ENCODE peak calls at places on chromosomes 16 and 17, in nine cellular contexts. One of them, this sample, is unnamed.
A peak's percentile ranks its signal among the peaks of the same experiment; 100 is the strongest.

GRCh38 chr17:50037321-50038107 is 18.4 kb upstream of the ITGA3 start:
- DNase-seq in epithelial cell of proximal tubule: no peak
- DNase-seq in stimulated activated CD4-positive, alpha-beta T cell treated with anti-CD3 and anti-CD28 coated beads, TNF-alpha, amount 100 ng/mL, for 1 hour: no peak
- DNase-seq in GM20000: no peak
- DNase-seq in EL: peak; percentile 93
- DNase-seq in GF-D8: no peak
- DNase-seq in esophagus squamous epithelium: no peak
- DNase-seq in OCI-LY7: no peak
- DNase-seq in NCI-H1092 treated with DMSO at 0.1 percent for 48 hours: no peak
- DNase-seq in this sample: no peak

GRCh38 chr17:17440938-17441730 is 35.7 kb upstream of the MED9 start:
- DNase-seq in stimulated activated CD4-positive, alpha-beta T cell treated with anti-CD3 and anti-CD28 coated beads, TNF-alpha, amount 100 ng/mL, for 1 hour: no peak
- DNase-seq in EL: no peak
- DNase-seq in NCI-H1092 treated with DMSO at 0.1 percent for 48 hours: peak; percentile 62
- DNase-seq in GM20000: no peak
- DNase-seq in OCI-LY7: no peak
- DNase-seq in esophagus squamous epithelium: no peak
- DNase-seq in GF-D8: no peak
- DNase-seq in epithelial cell of proximal tubule: no peak
- DNase-seq in this sample: no peak

GRCh38 chr16:30567991-30568638 is 3.4 kb downstream of the ZNF688 start:
- DNase-seq in NCI-H1092 treated with DMSO at 0.1 percent for 48 hours: no peak
- DNase-seq in stimulated activated CD4-positive, alpha-beta T cell treated with anti-CD3 and anti-CD28 coated beads, TNF-alpha, amount 100 ng/mL, for 1 hour: peak; percentile 22
- DNase-seq in OCI-LY7: peak; percentile 66
- DNase-seq in EL: peak; percentile 68
- DNase-seq in esophagus squamous epithelium: no peak
- DNase-seq in GM20000: peak; percentile 73
- DNase-seq in epithelial cell of proximal tubule: no peak
- DNase-seq in GF-D8: peak; percentile 28
- DNase-seq in this sample: no peak

GRCh38 chr17:57293077-57293476 is 36.8 kb downstream of the MSI2 start:
- DNase-seq in NCI-H1092 treated with DMSO at 0.1 percent for 48 hours: no peak
- DNase-seq in GF-D8: no peak
- DNase-seq in EL: peak; percentile 84
- DNase-seq in stimulated activated CD4-positive, alpha-beta T cell treated with anti-CD3 and anti-CD28 coated beads, TNF-alpha, amount 100 ng/mL, for 1 hour: no peak
- DNase-seq in OCI-LY7: no peak
- DNase-seq in epithelial cell of proximal tubule: peak; percentile 36
- DNase-seq in esophagus squamous epithelium: no peak
- DNase-seq in GM20000: no peak
- DNase-seq in this sample: no peak

GRCh38 chr16:54275956-54276355 is 10.6 kb downstream of the IRX3 start:
- DNase-seq in epithelial cell of proximal tubule: no peak
- DNase-seq in NCI-H1092 treated with DMSO at 0.1 percent for 48 hours: no peak
- DNase-seq in esophagus squamous epithelium: no peak
- DNase-seq in OCI-LY7: no peak
- DNase-seq in GF-D8: no peak
- DNase-seq in EL: no peak
- DNase-seq in stimulated activated CD4-positive, alpha-beta T cell treated with anti-CD3 and anti-CD28 coated beads, TNF-alpha, amount 100 ng/mL, for 1 hour: no peak
- DNase-seq in GM20000: no peak
- DNase-seq in this sample: no peak

GRCh38 chr16:50533317-50533716 is 14.9 kb upstream of the NKD1 start:
- DNase-seq in OCI-LY7: no peak
- DNase-seq in GM20000: no peak
- DNase-seq in NCI-H1092 treated with DMSO at 0.1 percent for 48 hours: no peak
- DNase-seq in esophagus squamous epithelium: no peak
- DNase-seq in EL: no peak
- DNase-seq in stimulated activated CD4-positive, alpha-beta T cell treated with anti-CD3 and anti-CD28 coated beads, TNF-alpha, amount 100 ng/mL, for 1 hour: no peak
- DNase-seq in GF-D8: no peak
- DNase-seq in epithelial cell of proximal tubule: no peak
- DNase-seq in this sample: no peak

GRCh38 chr17:34712481-34713195 is 133.3 kb downstream of the TMEM132E start:
- DNase-seq in GM20000: no peak
- DNase-seq in EL: no peak
- DNase-seq in esophagus squamous epithelium: no peak
- DNase-seq in GF-D8: no peak
- DNase-seq in OCI-LY7: no peak
- DNase-seq in NCI-H1092 treated with DMSO at 0.1 percent for 48 hours: no peak
- DNase-seq in epithelial cell of proximal tubule: no peak
- DNase-seq in stimulated activated CD4-positive, alpha-beta T cell treated with anti-CD3 and anti-CD28 coated beads, TNF-alpha, amount 100 ng/mL, for 1 hour: no peak
- DNase-seq in this sample: no peak

GRCh38 chr17:7477392-7478275 is 1.8 kb downstream of the ZBTB4 start:
- DNase-seq in epithelial cell of proximal tubule: no peak
- DNase-seq in GM20000: no peak
- DNase-seq in stimulated activated CD4-positive, alpha-beta T cell treated with anti-CD3 and anti-CD28 coated beads, TNF-alpha, amount 100 ng/mL, for 1 hour: no peak
- DNase-seq in OCI-LY7: no peak
- DNase-seq in esophagus squamous epithelium: no peak
- DNase-seq in GF-D8: no peak
- DNase-seq in EL: peak; percentile 88
- DNase-seq in NCI-H1092 treated with DMSO at 0.1 percent for 48 hours: no peak
- DNase-seq in this sample: no peak

GRCh38 chr17:48382989-48383388 is 47.0 kb downstream of the SKAP1 start:
- DNase-seq in GM20000: no peak
- DNase-seq in EL: no peak
- DNase-seq in esophagus squamous epithelium: no peak
- DNase-seq in GF-D8: no peak
- DNase-seq in NCI-H1092 treated with DMSO at 0.1 percent for 48 hours: no peak
- DNase-seq in epithelial cell of proximal tubule: no peak
- DNase-seq in stimulated activated CD4-positive, alpha-beta T cell treated with anti-CD3 and anti-CD28 coated beads, TNF-alpha, amount 100 ng/mL, for 1 hour: no peak
- DNase-seq in OCI-LY7: peak; percentile 39
- DNase-seq in this sample: no peak

GRCh38 chr17:76241205-76241539 is 879 bp upstream of the RNF157 start:
- DNase-seq in GM20000: no peak
- DNase-seq in GF-D8: no peak
- DNase-seq in epithelial cell of proximal tubule: no peak
- DNase-seq in NCI-H1092 treated with DMSO at 0.1 percent for 48 hours: no peak
- DNase-seq in EL: no peak
- DNase-seq in OCI-LY7: no peak
- DNase-seq in esophagus squamous epithelium: no peak
- DNase-seq in stimulated activated CD4-positive, alpha-beta T cell treated with anti-CD3 and anti-CD28 coated beads, TNF-alpha, amount 100 ng/mL, for 1 hour: no peak
- DNase-seq in this sample: no peak

GRCh38 chr16:49698416-49698815 is 157.5 kb downstream of the ZNF423 start:
- DNase-seq in epithelial cell of proximal tubule: no peak
- DNase-seq in OCI-LY7: no peak
- DNase-seq in GF-D8: no peak
- DNase-seq in NCI-H1092 treated with DMSO at 0.1 percent for 48 hours: peak; percentile 48
- DNase-seq in stimulated activated CD4-positive, alpha-beta T cell treated with anti-CD3 and anti-CD28 coated beads, TNF-alpha, amount 100 ng/mL, for 1 hour: no peak
- DNase-seq in esophagus squamous epithelium: no peak
- DNase-seq in GM20000: no peak
- DNase-seq in EL: no peak
- DNase-seq in this sample: no peak

GRCh38 chr17:62565817-62566216 is 61.7 kb upstream of the MRC2 start:
- DNase-seq in esophagus squamous epithelium: no peak
- DNase-seq in GF-D8: no peak
- DNase-seq in NCI-H1092 treated with DMSO at 0.1 percent for 48 hours: no peak
- DNase-seq in EL: peak; percentile 87
- DNase-seq in stimulated activated CD4-positive, alpha-beta T cell treated with anti-CD3 and anti-CD28 coated beads, TNF-alpha, amount 100 ng/mL, for 1 hour: no peak
- DNase-seq in epithelial cell of proximal tubule: no peak
- DNase-seq in GM20000: no peak
- DNase-seq in OCI-LY7: no peak
- DNase-seq in this sample: peak; percentile 35

GRCh38 chr16:28260193-28260592 is 32.1 kb upstream of the SBK1 start:
- DNase-seq in OCI-LY7: no peak
- DNase-seq in GM20000: no peak
- DNase-seq in esophagus squamous epithelium: no peak
- DNase-seq in stimulated activated CD4-positive, alpha-beta T cell treated with anti-CD3 and anti-CD28 coated beads, TNF-alpha, amount 100 ng/mL, for 1 hour: no peak
- DNase-seq in EL: no peak
- DNase-seq in GF-D8: no peak
- DNase-seq in NCI-H1092 treated with DMSO at 0.1 percent for 48 hours: no peak
- DNase-seq in epithelial cell of proximal tubule: no peak
- DNase-seq in this sample: no peak

GRCh38 chr17:61064087-61064951 is 335.3 kb upstream of the TBX2 start:
- DNase-seq in GM20000: no peak
- DNase-seq in stimulated activated CD4-positive, alpha-beta T cell treated with anti-CD3 and anti-CD28 coated beads, TNF-alpha, amount 100 ng/mL, for 1 hour: no peak
- DNase-seq in esophagus squamous epithelium: no peak
- DNase-seq in GF-D8: no peak
- DNase-seq in OCI-LY7: no peak
- DNase-seq in EL: no peak
- DNase-seq in NCI-H1092 treated with DMSO at 0.1 percent for 48 hours: no peak
- DNase-seq in epithelial cell of proximal tubule: no peak
- DNase-seq in this sample: no peak

GRCh38 chr17:33292981-33293867 is at the start of gene ASIC2:
- DNase-seq in EL: no peak
- DNase-seq in GF-D8: no peak
- DNase-seq in stimulated activated CD4-positive, alpha-beta T cell treated with anti-CD3 and anti-CD28 coated beads, TNF-alpha, amount 100 ng/mL, for 1 hour: no peak
- DNase-seq in epithelial cell of proximal tubule: no peak
- DNase-seq in GM20000: no peak
- DNase-seq in NCI-H1092 treated with DMSO at 0.1 percent for 48 hours: peak; percentile 39
- DNase-seq in OCI-LY7: no peak
- DNase-seq in esophagus squamous epithelium: no peak
- DNase-seq in this sample: no peak

GRCh38 chr16:49632111-49632797 is 223.7 kb downstream of the ZNF423 start:
- DNase-seq in EL: no peak
- DNase-seq in esophagus squamous epithelium: no peak
- DNase-seq in GM20000: no peak
- DNase-seq in OCI-LY7: no peak
- DNase-seq in epithelial cell of proximal tubule: no peak
- DNase-seq in stimulated activated CD4-positive, alpha-beta T cell treated with anti-CD3 and anti-CD28 coated beads, TNF-alpha, amount 100 ng/mL, for 1 hour: no peak
- DNase-seq in GF-D8: no peak
- DNase-seq in NCI-H1092 treated with DMSO at 0.1 percent for 48 hours: no peak
- DNase-seq in this sample: no peak

GRCh38 chr17:29760771-29761682 is 138.3 kb upstream of the CORO6 start:
- DNase-seq in stimulated activated CD4-positive, alpha-beta T cell treated with anti-CD3 and anti-CD28 coated beads, TNF-alpha, amount 100 ng/mL, for 1 hour: peak; percentile 65
- DNase-seq in GF-D8: peak; percentile 42
- DNase-seq in esophagus squamous epithelium: peak; percentile 43
- DNase-seq in GM20000: peak; percentile 96
- DNase-seq in EL: peak; percentile 89
- DNase-seq in epithelial cell of proximal tubule: no peak
- DNase-seq in NCI-H1092 treated with DMSO at 0.1 percent for 48 hours: no peak
- DNase-seq in OCI-LY7: peak; percentile 91
- DNase-seq in this sample: no peak

GRCh38 chr17:64146418-64147109 is 16.6 kb upstream of the ERN1 start:
- DNase-seq in NCI-H1092 treated with DMSO at 0.1 percent for 48 hours: peak; percentile 50
- DNase-seq in esophagus squamous epithelium: no peak
- DNase-seq in OCI-LY7: peak; percentile 70
- DNase-seq in GF-D8: no peak
- DNase-seq in stimulated activated CD4-positive, alpha-beta T cell treated with anti-CD3 and anti-CD28 coated beads, TNF-alpha, amount 100 ng/mL, for 1 hour: no peak
- DNase-seq in GM20000: peak; percentile 27
- DNase-seq in epithelial cell of proximal tubule: no peak
- DNase-seq in EL: peak; percentile 60
- DNase-seq in this sample: no peak

GRCh38 chr17:69913241-69914015 is 161.6 kb upstream of the KCNJ16 start:
- DNase-seq in epithelial cell of proximal tubule: no peak
- DNase-seq in OCI-LY7: no peak
- DNase-seq in GM20000: no peak
- DNase-seq in GF-D8: no peak
- DNase-seq in esophagus squamous epithelium: no peak
- DNase-seq in stimulated activated CD4-positive, alpha-beta T cell treated with anti-CD3 and anti-CD28 coated beads, TNF-alpha, amount 100 ng/mL, for 1 hour: no peak
- DNase-seq in NCI-H1092 treated with DMSO at 0.1 percent for 48 hours: no peak
- DNase-seq in EL: no peak
- DNase-seq in this sample: no peak

GRCh38 chr17:15257316-15257925 is 7.7 kb downstream of the PMP22 start:
- DNase-seq in stimulated activated CD4-positive, alpha-beta T cell treated with anti-CD3 and anti-CD28 coated beads, TNF-alpha, amount 100 ng/mL, for 1 hour: peak; percentile 8
- DNase-seq in GF-D8: peak; percentile 17
- DNase-seq in OCI-LY7: peak; percentile 57
- DNase-seq in GM20000: peak; percentile 84
- DNase-seq in NCI-H1092 treated with DMSO at 0.1 percent for 48 hours: peak; percentile 16
- DNase-seq in EL: peak; percentile 90
- DNase-seq in esophagus squamous epithelium: no peak
- DNase-seq in epithelial cell of proximal tubule: no peak
- DNase-seq in this sample: peak; percentile 91

GRCh38 chr17:74938194-74938950 is 2.7 kb downstream of the OTOP3 start:
- DNase-seq in NCI-H1092 treated with DMSO at 0.1 percent for 48 hours: no peak
- DNase-seq in OCI-LY7: peak; percentile 15
- DNase-seq in EL: no peak
- DNase-seq in GM20000: no peak
- DNase-seq in esophagus squamous epithelium: no peak
- DNase-seq in epithelial cell of proximal tubule: no peak
- DNase-seq in GF-D8: no peak
- DNase-seq in stimulated activated CD4-positive, alpha-beta T cell treated with anti-CD3 and anti-CD28 coated beads, TNF-alpha, amount 100 ng/mL, for 1 hour: no peak
- DNase-seq in this sample: no peak

GRCh38 chr16:89536371-89536770 is 24.1 kb upstream of the RPL13 start:
- DNase-seq in GM20000: no peak
- DNase-seq in stimulated activated CD4-positive, alpha-beta T cell treated with anti-CD3 and anti-CD28 coated beads, TNF-alpha, amount 100 ng/mL, for 1 hour: no peak
- DNase-seq in EL: no peak
- DNase-seq in epithelial cell of proximal tubule: no peak
- DNase-seq in OCI-LY7: no peak
- DNase-seq in GF-D8: no peak
- DNase-seq in NCI-H1092 treated with DMSO at 0.1 percent for 48 hours: no peak
- DNase-seq in esophagus squamous epithelium: no peak
- DNase-seq in this sample: no peak

GRCh38 chr17:78379134-78379497 is 667 bp downstream of the PGS1 start:
- DNase-seq in epithelial cell of proximal tubule: no peak
- DNase-seq in GF-D8: peak; percentile 9
- DNase-seq in EL: peak; percentile 78
- DNase-seq in NCI-H1092 treated with DMSO at 0.1 percent for 48 hours: no peak
- DNase-seq in GM20000: no peak
- DNase-seq in esophagus squamous epithelium: no peak
- DNase-seq in OCI-LY7: peak; percentile 33
- DNase-seq in stimulated activated CD4-positive, alpha-beta T cell treated with anti-CD3 and anti-CD28 coated beads, TNF-alpha, amount 100 ng/mL, for 1 hour: no peak
- DNase-seq in this sample: no peak

GRCh38 chr16:48409839-48410610 is 24.8 kb upstream of the SIAH1 start:
- DNase-seq in NCI-H1092 treated with DMSO at 0.1 percent for 48 hours: no peak
- DNase-seq in GM20000: no peak
- DNase-seq in GF-D8: no peak
- DNase-seq in EL: peak; percentile 81
- DNase-seq in esophagus squamous epithelium: no peak
- DNase-seq in epithelial cell of proximal tubule: peak; percentile 84
- DNase-seq in OCI-LY7: no peak
- DNase-seq in stimulated activated CD4-positive, alpha-beta T cell treated with anti-CD3 and anti-CD28 coated beads, TNF-alpha, amount 100 ng/mL, for 1 hour: no peak
- DNase-seq in this sample: peak; percentile 51

GRCh38 chr17:50762177-50762576 is 5.1 kb downstream of the ANKRD40CL start:
- DNase-seq in EL: no peak
- DNase-seq in esophagus squamous epithelium: no peak
- DNase-seq in GF-D8: no peak
- DNase-seq in NCI-H1092 treated with DMSO at 0.1 percent for 48 hours: no peak
- DNase-seq in epithelial cell of proximal tubule: no peak
- DNase-seq in GM20000: no peak
- DNase-seq in OCI-LY7: no peak
- DNase-seq in stimulated activated CD4-positive, alpha-beta T cell treated with anti-CD3 and anti-CD28 coated beads, TNF-alpha, amount 100 ng/mL, for 1 hour: no peak
- DNase-seq in this sample: no peak

GRCh38 chr16:49528035-49528434 is 154.4 kb downstream of the C16orf78 start:
- DNase-seq in EL: no peak
- DNase-seq in GM20000: no peak
- DNase-seq in stimulated activated CD4-positive, alpha-beta T cell treated with anti-CD3 and anti-CD28 coated beads, TNF-alpha, amount 100 ng/mL, for 1 hour: no peak
- DNase-seq in GF-D8: no peak
- DNase-seq in esophagus squamous epithelium: no peak
- DNase-seq in epithelial cell of proximal tubule: no peak
- DNase-seq in OCI-LY7: no peak
- DNase-seq in NCI-H1092 treated with DMSO at 0.1 percent for 48 hours: peak; percentile 41
- DNase-seq in this sample: no peak

GRCh38 chr17:64331946-64332493 is 58.6 kb downstream of the PECAM1 start:
- DNase-seq in epithelial cell of proximal tubule: no peak
- DNase-seq in EL: peak; percentile 24
- DNase-seq in GM20000: no peak
- DNase-seq in NCI-H1092 treated with DMSO at 0.1 percent for 48 hours: no peak
- DNase-seq in GF-D8: no peak
- DNase-seq in stimulated activated CD4-positive, alpha-beta T cell treated with anti-CD3 and anti-CD28 coated beads, TNF-alpha, amount 100 ng/mL, for 1 hour: no peak
- DNase-seq in OCI-LY7: no peak
- DNase-seq in esophagus squamous epithelium: no peak
- DNase-seq in this sample: no peak

GRCh38 chr16:15585956-15586355 is 57.0 kb downstream of the MARF1 start:
- DNase-seq in esophagus squamous epithelium: no peak
- DNase-seq in GM20000: no peak
- DNase-seq in OCI-LY7: no peak
- DNase-seq in EL: no peak
- DNase-seq in GF-D8: no peak
- DNase-seq in NCI-H1092 treated with DMSO at 0.1 percent for 48 hours: no peak
- DNase-seq in stimulated activated CD4-positive, alpha-beta T cell treated with anti-CD3 and anti-CD28 coated beads, TNF-alpha, amount 100 ng/mL, for 1 hour: no peak
- DNase-seq in epithelial cell of proximal tubule: no peak
- DNase-seq in this sample: no peak

GRCh38 chr17:30187528-30187927 is 48.0 kb downstream of the SLC6A4 start:
- DNase-seq in NCI-H1092 treated with DMSO at 0.1 percent for 48 hours: no peak
- DNase-seq in stimulated activated CD4-positive, alpha-beta T cell treated with anti-CD3 and anti-CD28 coated beads, TNF-alpha, amount 100 ng/mL, for 1 hour: no peak
- DNase-seq in GF-D8: no peak
- DNase-seq in OCI-LY7: no peak
- DNase-seq in epithelial cell of proximal tubule: no peak
- DNase-seq in GM20000: no peak
- DNase-seq in EL: no peak
- DNase-seq in esophagus squamous epithelium: no peak
- DNase-seq in this sample: no peak

GRCh38 chr17:43784628-43785101 is 4.4 kb downstream of the CFAP97D1 start:
- DNase-seq in OCI-LY7: no peak
- DNase-seq in GM20000: no peak
- DNase-seq in GF-D8: no peak
- DNase-seq in esophagus squamous epithelium: no peak
- DNase-seq in EL: peak; percentile 63
- DNase-seq in epithelial cell of proximal tubule: no peak
- DNase-seq in NCI-H1092 treated with DMSO at 0.1 percent for 48 hours: no peak
- DNase-seq in stimulated activated CD4-positive, alpha-beta T cell treated with anti-CD3 and anti-CD28 coated beads, TNF-alpha, amount 100 ng/mL, for 1 hour: no peak
- DNase-seq in this sample: no peak

GRCh38 chr17:2713881-2714280 is 2.3 kb upstream of the CLUH start:
- DNase-seq in OCI-LY7: no peak
- DNase-seq in stimulated activated CD4-positive, alpha-beta T cell treated with anti-CD3 and anti-CD28 coated beads, TNF-alpha, amount 100 ng/mL, for 1 hour: no peak
- DNase-seq in EL: no peak
- DNase-seq in GF-D8: no peak
- DNase-seq in GM20000: no peak
- DNase-seq in esophagus squamous epithelium: no peak
- DNase-seq in epithelial cell of proximal tubule: no peak
- DNase-seq in NCI-H1092 treated with DMSO at 0.1 percent for 48 hours: no peak
- DNase-seq in this sample: no peak